ENCODE peak calls at places on chromosome 3, in ten cellular contexts. Y, S, W, G, P, I, H, U, L and N are unnamed samples.

GRCh38 chr3:29644956-29645661 is 364.2 kb downstream of the RBMS3 start:
- DNase-seq in Y (no peak), S (peak), W (no peak), G (no peak), P (no peak), I (no peak), H (no peak), U (no peak), L (no peak), N (no peak)

GRCh38 chr3:21718161-21718765 is 32.7 kb downstream of the ZNF385D start:
- DNase-seq in Y (peak), S (peak), W (peak), G (no peak), P (peak), I (peak), H (no peak), U (peak), L (no peak), N (no peak)

GRCh38 chr3:13025090-13025489 is 48.1 kb downstream of the IQSEC1 start:
- DNase-seq in Y (peak), S (peak), W (peak), G (no peak), P (no peak), I (peak), H (peak), U (peak), L (no peak), N (no peak)

GRCh38 chr3:156216852-156217251 is 96.5 kb downstream of the KCNAB1 start:
- DNase-seq in Y (no peak), S (no peak), W (no peak), G (no peak), P (no peak), I (no peak), H (no peak), U (no peak), L (no peak), N (no peak)

GRCh38 chr3:79329154-79329553 is 438.6 kb downstream of the ROBO1 start:
- DNase-seq in Y (peak), S (peak), W (peak), G (no peak), P (peak), I (peak), H (no peak), U (no peak), L (no peak), N (no peak)

GRCh38 chr3:60645801-60646200 is 605.5 kb downstream of the FHIT start:
- DNase-seq in Y (no peak), S (no peak), W (peak), G (no peak), P (no peak), I (no peak), H (no peak), U (no peak), L (no peak), N (no peak)

GRCh38 chr3:94787734-94788133 is 724.9 kb downstream of the NSUN3 start:
- DNase-seq in Y (peak), S (no peak), W (no peak), G (no peak), P (no peak), I (no peak), H (no peak), U (no peak), L (no peak), N (no peak)

GRCh38 chr3:50518441-50518840 is 15.0 kb upstream of the CACNA2D2 start:
- DNase-seq in Y (no peak), S (no peak), W (no peak), G (no peak), P (no peak), I (no peak), H (no peak), U (no peak), L (no peak), N (no peak)

GRCh38 chr3:153247331-153248311 is 85.6 kb downstream of the RAP2B start:
- DNase-seq in Y (no peak), S (peak), W (no peak), G (no peak), P (no peak), I (no peak), H (no peak), U (peak), L (no peak), N (no peak)

GRCh38 chr3:174325834-174326705 is 533.1 kb upstream of the NAALADL2 start:
- DNase-seq in Y (no peak), S (peak), W (peak), G (no peak), P (no peak), I (no peak), H (no peak), U (peak), L (no peak), N (no peak)

GRCh38 chr3:70291097-70291482 is 21.3 kb downstream of the MDFIC2 start:
- DNase-seq in Y (no peak), S (no peak), W (no peak), G (no peak), P (no peak), I (no peak), H (no peak), U (no peak), L (no peak), N (no peak)

GRCh38 chr3:22634450-22634849 is 568.7 kb upstream of the UBE2E2 start:
- DNase-seq in Y (no peak), S (no peak), W (no peak), G (no peak), P (no peak), I (no peak), H (no peak), U (no peak), L (no peak), N (no peak)

GRCh38 chr3:50028336-50028735 is 60.4 kb upstream of the RBM5 start:
- DNase-seq in Y (peak), S (peak), W (no peak), G (no peak), P (no peak), I (no peak), H (no peak), U (no peak), L (no peak), N (no peak)

GRCh38 chr3:50352762-50353161 is 2.1 kb downstream of the CYB561D2 start:
- DNase-seq in Y (peak), S (peak), W (no peak), G (no peak), P (no peak), I (peak), H (no peak), U (peak), L (no peak), N (no peak)

GRCh38 chr3:189936210-189936609 is 184.5 kb downstream of the P3H2 start:
- DNase-seq in Y (peak), S (peak), W (no peak), G (no peak), P (no peak), I (peak), H (no peak), U (no peak), L (no peak), N (no peak)

GRCh38 chr3:27568393-27568792 is 84.2 kb upstream of the SLC4A7 start:
- DNase-seq in Y (peak), S (peak), W (peak), G (no peak), P (no peak), I (peak), H (no peak), U (no peak), L (no peak), N (peak)

GRCh38 chr3:14906355-14906960 is 40.9 kb upstream of the NR2C2 start:
- DNase-seq in Y (no peak), S (no peak), W (no peak), G (no peak), P (no peak), I (no peak), H (no peak), U (no peak), L (no peak), N (no peak)

GRCh38 chr3:73037369-73037699 is 24.1 kb upstream of the EBLN2 start:
- DNase-seq in Y (peak), S (peak), W (peak), G (no peak), P (peak), I (no peak), H (no peak), U (peak), L (no peak), N (no peak)

GRCh38 chr3:178807694-178808093 is 263.9 kb downstream of the ZMAT3 start:
- DNase-seq in Y (no peak), S (no peak), W (no peak), G (no peak), P (no peak), I (no peak), H (no peak), U (no peak), L (no peak), N (no peak)

GRCh38 chr3:36408146-36408545 is 27.8 kb downstream of the STAC start:
- DNase-seq in Y (no peak), S (no peak), W (no peak), G (no peak), P (peak), I (no peak), H (no peak), U (no peak), L (peak), N (no peak)

GRCh38 chr3:158050461-158050860 is 55.8 kb downstream of the SHOX2 start:
- DNase-seq in Y (no peak), S (no peak), W (no peak), G (no peak), P (no peak), I (no peak), H (no peak), U (peak), L (no peak), N (no peak)

GRCh38 chr3:146975476-146975875 is 370.3 kb upstream of the PLSCR5 start:
- DNase-seq in Y (no peak), S (no peak), W (no peak), G (no peak), P (no peak), I (no peak), H (no peak), U (no peak), L (no peak), N (no peak)

GRCh38 chr3:75171632-75172230 is 492.4 kb upstream of the FRG2C start:
- DNase-seq in Y (peak), S (peak), W (peak), G (no peak), P (peak), I (no peak), H (no peak), U (peak), L (peak), N (no peak)

GRCh38 chr3:147945968-147946519 is 536.9 kb downstream of the ZIC1 start:
- DNase-seq in Y (peak), S (peak), W (peak), G (no peak), P (peak), I (peak), H (peak), U (peak), L (peak), N (no peak)

GRCh38 chr3:126858887-126859286 is 124.0 kb upstream of the PLXNA1 start:
- DNase-seq in Y (peak), S (peak), W (peak), G (no peak), P (peak), I (peak), H (no peak), U (peak), L (no peak), N (no peak)
- H3K9ac ChIP-seq in Y (peak), S (no peak), W (no peak), G (no peak), P (no peak), I (no peak), H (no peak), U (no peak), L (no peak), N (no peak)

DNA sequence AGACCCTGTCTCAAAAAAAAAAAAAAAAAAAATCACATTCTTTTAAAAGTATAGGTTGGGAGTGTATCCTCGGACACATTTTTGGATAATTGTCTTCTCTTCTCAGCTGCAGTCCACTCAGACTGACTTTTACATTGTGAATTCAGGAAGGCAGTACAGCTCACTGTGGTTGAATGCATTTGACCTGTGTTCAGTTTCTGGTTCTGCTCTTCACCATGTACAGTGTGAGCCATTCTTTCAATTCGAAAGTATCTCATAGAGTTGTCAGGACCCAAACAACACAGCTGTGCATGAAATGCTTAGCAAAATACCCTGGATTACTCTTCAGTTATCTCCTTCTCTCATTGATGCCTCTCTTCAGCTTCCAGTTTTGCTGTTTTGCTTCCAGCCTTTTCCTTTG is 5.0 kb downstream of the CMTM8 start:
- DNase-seq in Y (no peak), S (no peak), W (no peak), G (no peak), P (no peak), I (no peak), H (no peak), U (no peak), L (no peak), N (no peak)
- H3K27ac ChIP-seq in Y (no peak), S (no peak), W (no peak), G (no peak), P (no peak), I (no peak), H (no peak), U (no peak), L (no peak), N (no peak)

GRCh38 chr3:159455741-159456181 is 532.9 kb upstream of the IL12A start:
- DNase-seq in Y (peak), S (peak), W (no peak), G (no peak), P (no peak), I (peak), H (no peak), U (no peak), L (no peak), N (no peak)

GRCh38 chr3:159453036-159453435 is 535.6 kb upstream of the IL12A start:
- DNase-seq in Y (no peak), S (no peak), W (no peak), G (no peak), P (no peak), I (no peak), H (no peak), U (no peak), L (no peak), N (no peak)

GRCh38 chr3:159458982-159459381 is 529.7 kb upstream of the IL12A start:
- DNase-seq in Y (no peak), S (peak), W (no peak), G (no peak), P (no peak), I (no peak), H (no peak), U (no peak), L (no peak), N (no peak)

DNA sequence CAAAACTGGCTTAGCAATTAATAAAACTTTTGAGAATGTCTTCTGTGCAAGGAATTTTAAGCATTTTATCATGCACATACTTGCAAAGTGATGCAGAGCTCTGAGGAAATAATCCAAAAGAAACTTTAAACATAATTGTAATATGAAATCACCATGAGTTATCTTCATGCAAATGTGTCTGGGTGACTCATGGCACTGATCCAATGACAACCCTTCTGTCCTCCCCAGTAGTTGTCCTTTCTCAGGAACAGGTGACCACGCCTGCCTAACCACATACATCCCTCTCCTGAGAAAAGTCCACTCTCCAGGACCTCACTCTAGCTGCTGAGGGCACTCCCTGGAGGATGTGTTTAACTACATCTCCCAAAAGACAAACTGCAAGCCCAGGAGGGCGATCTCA is 530.6 kb upstream of the IL12A start:
- DNase-seq in Y (peak), S (peak), W (peak), G (no peak), P (peak), I (peak), H (no peak), U (peak), L (peak), N (no peak)
- H3K9ac ChIP-seq in Y (no peak), S (peak), W (no peak), G (no peak), P (no peak), I (peak), H (no peak), U (no peak), L (no peak), N (no peak)

DNA sequence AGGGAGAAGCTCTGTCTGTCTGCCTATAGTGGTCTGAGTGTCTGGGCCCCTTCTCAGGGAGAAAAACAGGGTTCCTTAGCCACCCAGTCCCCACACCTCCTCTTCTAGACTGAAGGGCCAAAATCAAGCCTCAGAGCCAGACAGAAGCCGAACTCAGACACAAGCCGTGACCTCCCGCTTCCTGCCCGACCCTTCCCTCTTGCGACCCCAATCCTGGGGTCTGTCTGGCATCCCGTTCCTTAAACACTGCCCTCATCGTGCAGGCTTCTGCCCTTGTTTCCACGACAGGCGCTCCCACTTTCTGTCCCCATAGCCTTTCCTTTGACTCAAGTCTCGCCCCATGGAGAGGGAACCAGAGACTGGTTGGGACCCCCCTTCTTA is 32.3 kb downstream of the EPHB3 start:
- DNase-seq in Y (no peak), S (no peak), W (no peak), G (no peak), P (no peak), I (no peak), H (no peak), U (no peak), L (no peak), N (no peak)
- H3K27ac ChIP-seq in Y (no peak), S (no peak), W (no peak), G (no peak), P (no peak), I (no peak), H (no peak), U (no peak), L (no peak), N (no peak)

DNA sequence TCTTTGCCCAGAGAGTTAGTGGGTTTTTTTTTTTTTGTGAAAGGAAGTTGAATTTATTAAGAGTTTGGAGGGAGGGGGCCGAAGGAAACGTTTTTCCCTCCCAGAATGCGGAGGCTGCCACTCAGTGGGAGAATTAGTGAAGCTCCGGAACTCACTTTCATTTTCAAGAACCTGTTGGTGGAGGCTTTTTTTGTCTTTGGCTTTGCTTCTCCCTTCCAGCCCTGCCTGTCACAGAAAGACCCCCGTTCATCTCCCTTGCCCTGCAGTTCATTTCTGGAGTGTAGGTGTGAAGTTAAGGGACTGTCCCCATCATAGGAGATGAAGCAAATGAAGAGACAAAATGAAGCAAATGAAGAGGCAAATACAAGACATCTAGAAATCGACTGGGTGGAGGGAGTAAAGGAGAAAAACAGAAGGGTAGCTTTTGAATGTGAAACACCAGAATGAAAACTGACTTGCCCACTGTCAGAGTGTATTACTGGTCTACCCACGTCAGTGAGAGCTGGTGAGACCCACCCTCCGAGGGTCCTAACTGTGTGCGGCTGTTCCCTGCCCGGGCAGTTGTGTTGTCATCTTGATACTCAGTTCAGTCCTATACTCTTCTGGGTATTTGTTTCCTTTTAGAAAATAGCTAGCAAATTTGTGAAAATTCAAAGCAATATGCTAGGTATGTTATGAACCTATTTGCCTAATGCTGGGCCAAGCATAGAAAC is 91.5 kb downstream of the ITPR1 start:
- DNase-seq in Y (no peak), S (peak), W (peak), G (no peak), P (no peak), I (peak), H (no peak), U (peak), L (no peak), N (no peak)
- H3K9ac ChIP-seq in Y (no peak), S (peak), W (no peak), G (peak), P (no peak), I (peak), H (no peak), U (peak), L (no peak), N (peak)

GRCh38 chr3:10319804-10320203 is 1.1 kb downstream of the SEC13 start:
- DNase-seq in Y (no peak), S (peak), W (peak), G (no peak), P (peak), I (no peak), H (no peak), U (peak), L (no peak), N (no peak)
- H3K27ac ChIP-seq in Y (no peak), S (peak), W (no peak), G (peak), P (no peak), I (peak), H (no peak), U (no peak), L (no peak), N (peak)

DNA sequence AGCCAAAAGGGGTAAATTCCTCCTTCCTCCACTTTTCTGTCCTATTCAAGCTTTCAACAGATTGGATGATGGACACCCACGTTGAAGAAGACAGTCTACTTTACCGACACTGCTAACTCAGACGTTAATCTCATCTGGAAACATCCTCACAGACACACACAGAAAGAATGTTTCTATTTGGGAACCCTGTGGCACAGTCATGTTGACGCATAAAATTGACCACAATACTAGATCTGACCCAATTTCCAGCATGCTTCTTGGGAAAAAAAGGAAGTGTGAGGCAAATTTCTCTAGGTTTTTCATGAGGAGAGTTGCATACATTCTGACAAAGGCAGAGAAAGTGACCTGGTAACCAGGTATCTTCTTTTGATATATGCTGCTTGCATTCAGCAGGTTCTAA is 594.1 kb downstream of the FGF12 start:
- DNase-seq in Y (no peak), S (peak), W (no peak), G (no peak), P (no peak), I (no peak), H (no peak), U (no peak), L (no peak), N (no peak)
- H3K9ac ChIP-seq in Y (no peak), S (no peak), W (no peak), G (no peak), P (no peak), I (no peak), H (no peak), U (no peak), L (no peak), N (no peak)